ENCODE peak calls at places on chromosomes 6 and 20, in five cellular contexts. One of them, this sample, is unnamed.

GRCh38 chr20:40654876-40655275 is 34.2 kb downstream of the MAFB start:
- DNase-seq in head of caudate nucleus: no peak
- DNase-seq in COLO829: no peak
- DNase-seq in substantia nigra: no peak
- DNase-seq in EH: no peak
- DNase-seq in this sample: no peak

GRCh38 chr6:43962458-43962857 is 164.8 kb downstream of the MRPL14 start:
- DNase-seq in EH: peak
- DNase-seq in COLO829: no peak
- DNase-seq in substantia nigra: no peak
- DNase-seq in head of caudate nucleus: no peak
- DNase-seq in this sample: no peak

GRCh38 chr6:164377348-164377747 is 932.1 kb downstream of the C6orf118 start:
- DNase-seq in substantia nigra: no peak
- DNase-seq in EH: no peak
- DNase-seq in COLO829: no peak
- DNase-seq in head of caudate nucleus: no peak
- DNase-seq in this sample: no peak

GRCh38 chr6:145247677-145248419 is 487.5 kb downstream of the EPM2A start:
- DNase-seq in substantia nigra: no peak
- DNase-seq in head of caudate nucleus: no peak
- DNase-seq in EH: peak
- DNase-seq in COLO829: peak
- DNase-seq in this sample: peak

GRCh38 chr20:20743511-20744169 is 31.2 kb upstream of the RALGAPA2 start:
- DNase-seq in EH: no peak
- DNase-seq in COLO829: no peak
- DNase-seq in head of caudate nucleus: peak
- DNase-seq in substantia nigra: peak
- DNase-seq in this sample: no peak

GRCh38 chr6:105384004-105384403 is 18.9 kb downstream of the PREP start:
- DNase-seq in head of caudate nucleus: no peak
- DNase-seq in substantia nigra: no peak
- DNase-seq in COLO829: no peak
- DNase-seq in EH: no peak
- DNase-seq in this sample: peak

GRCh38 chr20:25148181-25148981 is 47.1 kb upstream of the ENTPD6 start:
- DNase-seq in substantia nigra: no peak
- DNase-seq in COLO829: no peak
- DNase-seq in EH: peak
- DNase-seq in head of caudate nucleus: peak
- DNase-seq in this sample: no peak

GRCh38 chr6:165659945-165660862 is 2.8 kb downstream of the PDE10A start:
- DNase-seq in COLO829: no peak
- DNase-seq in substantia nigra: no peak
- DNase-seq in head of caudate nucleus: no peak
- DNase-seq in EH: no peak
- DNase-seq in this sample: no peak

GRCh38 chr6:32814145-32814544 is 2.7 kb downstream of the HLA-DOB start:
- DNase-seq in head of caudate nucleus: no peak
- DNase-seq in substantia nigra: no peak
- DNase-seq in EH: no peak
- DNase-seq in COLO829: no peak
- DNase-seq in this sample: no peak

GRCh38 chr20:1423625-1424106 is 30.8 kb upstream of the FKBP1A start:
- DNase-seq in substantia nigra: no peak
- DNase-seq in EH: peak
- DNase-seq in head of caudate nucleus: no peak
- DNase-seq in COLO829: peak
- DNase-seq in this sample: peak

GRCh38 chr6:38612386-38612965 is 27.3 kb downstream of the BTBD9 start:
- DNase-seq in substantia nigra: no peak
- DNase-seq in EH: peak
- DNase-seq in COLO829: peak
- DNase-seq in head of caudate nucleus: no peak
- DNase-seq in this sample: peak

GRCh38 chr6:161272600-161273355 is 1.1 kb downstream of the AGPAT4 start:
- DNase-seq in COLO829: no peak
- DNase-seq in substantia nigra: no peak
- DNase-seq in head of caudate nucleus: no peak
- DNase-seq in EH: peak
- DNase-seq in this sample: no peak

GRCh38 chr6:153476243-153476642 is 345.2 kb upstream of the RGS17 start:
- DNase-seq in EH: no peak
- DNase-seq in head of caudate nucleus: no peak
- DNase-seq in substantia nigra: no peak
- DNase-seq in COLO829: no peak
- DNase-seq in this sample: no peak

GRCh38 chr20:48635361-48635760 is 192.4 kb downstream of the PREX1 start:
- DNase-seq in substantia nigra: no peak
- DNase-seq in head of caudate nucleus: no peak
- DNase-seq in EH: no peak
- DNase-seq in COLO829: no peak
- DNase-seq in this sample: no peak

GRCh38 chr20:48717959-48718223 is 109.9 kb downstream of the PREX1 start:
- DNase-seq in EH: no peak
- DNase-seq in COLO829: no peak
- DNase-seq in head of caudate nucleus: no peak
- DNase-seq in substantia nigra: no peak
- DNase-seq in this sample: no peak

GRCh38 chr20:54339093-54339492 is 131.2 kb downstream of the PFDN4 start:
- DNase-seq in substantia nigra: no peak
- DNase-seq in COLO829: no peak
- DNase-seq in head of caudate nucleus: no peak
- DNase-seq in EH: no peak
- DNase-seq in this sample: no peak

GRCh38 chr6:123383718-123384117 is 253.0 kb downstream of the TRDN start:
- DNase-seq in head of caudate nucleus: no peak
- DNase-seq in substantia nigra: no peak
- DNase-seq in COLO829: no peak
- DNase-seq in EH: no peak
- DNase-seq in this sample: no peak

GRCh38 chr20:25271486-25272222 is 23.8 kb downstream of the PYGB start:
- DNase-seq in substantia nigra: no peak
- DNase-seq in EH: no peak
- DNase-seq in head of caudate nucleus: peak
- DNase-seq in COLO829: no peak
- DNase-seq in this sample: no peak

This sample was measured in A172.